ENCODE peak calls at places on chromosome 7, in seven cellular contexts. W is caudate nucleus; I is NCI-H146; N is COR-L47; D is activated CD8-positive, alpha-beta T cell treated with anti-CD3 and anti-CD28 coated beads, Interleukin-2, amount 10 ng/mL, durations not matched to agents 7 days and 5 days; Q is psoas muscle; F is cardiac muscle cell. H is an unnamed sample.

GRCh38 chr7:95545007-95545615 is 51.2 kb downstream of the PDK4 start:
- DNase-seq in I (peak; percentile 33), Q (no peak), F (peak; percentile 40), W (peak; percentile 37), N (no peak), D (no peak), H (peak; percentile 43)

GRCh38 chr7:36870625-36871354 is 146.5 kb upstream of the AOAH start:
- DNase-seq in W (no peak), F (no peak), Q (no peak), I (no peak), D (no peak), N (no peak), H (no peak)

GRCh38 chr7:74294191-74294998 is 5.2 kb downstream of the CLIP2 start:
- DNase-seq in D (no peak), I (no peak), Q (peak; percentile 41), N (no peak), W (no peak), F (no peak), H (no peak)

GRCh38 chr7:76125560-76125959 is 76.1 kb upstream of the SRRM3 start:
- DNase-seq in W (no peak), I (no peak), N (no peak), D (no peak), F (no peak), Q (no peak), H (no peak)

GRCh38 chr7:16891338-16891737 is 9.6 kb upstream of the AGR3 start:
- DNase-seq in D (peak; percentile 46), I (peak; percentile 74), N (peak; percentile 53), F (peak; percentile 75), Q (no peak), W (peak; percentile 6), H (peak; percentile 64)

GRCh38 chr7:117892821-117893220 is 19.6 kb upstream of the CTTNBP2 start:
- DNase-seq in W (no peak), I (no peak), N (no peak), Q (no peak), F (no peak), D (no peak), H (no peak)

GRCh38 chr7:116328161-116328560 is 117.8 kb downstream of the TES start:
- DNase-seq in N (no peak), D (no peak), W (no peak), I (no peak), Q (no peak), F (no peak), H (no peak)

GRCh38 chr7:22653981-22654380 is 73.0 kb upstream of the IL6 start:
- DNase-seq in W (no peak), F (no peak), Q (no peak), D (no peak), I (peak; percentile 95), N (peak; percentile 96), H (no peak)

GRCh38 chr7:150372271-150373048 is 3.8 kb downstream of the REPIN1 start:
- DNase-seq in I (no peak), Q (no peak), N (no peak), F (no peak), D (no peak), W (no peak), H (no peak)

GRCh38 chr7:85285502-85285901 is 98.6 kb upstream of the SEMA3D start:
- DNase-seq in Q (no peak), F (no peak), D (no peak), N (peak; percentile 70), I (peak; percentile 81), W (no peak), H (no peak)

GRCh38 chr7:134328900-134329299 is 12.2 kb upstream of the SLC35B4 start:
- DNase-seq in D (no peak), I (no peak), N (no peak), Q (no peak), F (no peak), W (no peak), H (no peak)

H was measured in Caco-2.